ENCODE peak calls at places on chromosomes 6 and 20, in six cellular contexts. One of them, this sample, is unnamed. For H4K20me1, the result is how much of the 10 kb centered on the place peaks cover.

GRCh38 chr20:57594092-57594911 is 25.9 kb downstream of the ZBP1 start:
- DNase-seq in HCT116: peak
- DNase-seq in SK-N-SH: peak
- DNase-seq in K562: peak
- DNase-seq in H1: peak
- DNase-seq in GM12878: no peak
- DNase-seq in this sample: peak

GRCh38 chr6:169868458-169868857 is 117.0 kb downstream of the ERMARD start:
- DNase-seq in H1: no peak
- DNase-seq in K562: no peak
- DNase-seq in SK-N-SH: no peak
- DNase-seq in HCT116: no peak
- DNase-seq in GM12878: no peak
- DNase-seq in this sample: no peak

GRCh38 chr6:127302728-127303675 is 36.3 kb downstream of the RNF146 start:
- DNase-seq in GM12878: no peak
- DNase-seq in H1: no peak
- DNase-seq in K562: peak
- DNase-seq in SK-N-SH: peak
- DNase-seq in HCT116: peak
- DNase-seq in this sample: peak

GRCh38 chr6:44304282-44305199 is 8.6 kb downstream of the AARS2 start:
- DNase-seq in K562: peak
- DNase-seq in HCT116: peak
- DNase-seq in GM12878: no peak
- DNase-seq in H1: no peak
- DNase-seq in SK-N-SH: peak
- DNase-seq in this sample: peak

GRCh38 chr20:3307695-3308094 is 68.7 kb upstream of the SLC4A11 start:
- DNase-seq in HCT116: no peak
- DNase-seq in H1: no peak
- DNase-seq in K562: no peak
- DNase-seq in GM12878: no peak
- DNase-seq in SK-N-SH: no peak
- DNase-seq in this sample: no peak

GRCh38 chr6:132118144-132118543 is 167.0 kb upstream of the CCN2 start:
- DNase-seq in GM12878: no peak
- DNase-seq in SK-N-SH: no peak
- DNase-seq in H1: no peak
- DNase-seq in HCT116: no peak
- DNase-seq in K562: no peak
- DNase-seq in this sample: no peak

GRCh38 chr20:53611449-53611894 is 17.8 kb upstream of the ZNF217 start:
- DNase-seq in K562: no peak
- DNase-seq in H1: no peak
- DNase-seq in GM12878: peak
- DNase-seq in SK-N-SH: peak
- DNase-seq in HCT116: peak
- DNase-seq in this sample: no peak

GRCh38 chr6:152118678-152119077 is 311.2 kb downstream of the ESR1 start:
- DNase-seq in HCT116: no peak
- DNase-seq in H1: no peak
- DNase-seq in GM12878: no peak
- DNase-seq in SK-N-SH: no peak
- DNase-seq in K562: no peak
- DNase-seq in this sample: no peak

GRCh38 chr20:4820833-4821518 is 99.3 kb downstream of the PRND start:
- DNase-seq in H1: no peak
- DNase-seq in K562: no peak
- DNase-seq in SK-N-SH: no peak
- DNase-seq in GM12878: no peak
- DNase-seq in HCT116: no peak
- DNase-seq in this sample: no peak

GRCh38 chr6:1015819-1016218 is 296.1 kb upstream of the FOXQ1 start:
- DNase-seq in H1: no peak
- DNase-seq in SK-N-SH: no peak
- DNase-seq in K562: no peak
- DNase-seq in HCT116: no peak
- DNase-seq in GM12878: no peak
- DNase-seq in this sample: peak

GRCh38 chr20:49228676-49229075 is 9.5 kb downstream of the DDX27 start:
- DNase-seq in HCT116: no peak
- DNase-seq in K562: no peak
- DNase-seq in H1: no peak
- DNase-seq in GM12878: no peak
- DNase-seq in SK-N-SH: no peak
- DNase-seq in this sample: no peak

GRCh38 chr20:61896058-61896961 is 169.4 kb downstream of the TAF4 start:
- DNase-seq in SK-N-SH: peak
- DNase-seq in GM12878: no peak
- DNase-seq in HCT116: peak
- DNase-seq in K562: peak
- DNase-seq in H1: peak
- DNase-seq in this sample: peak

GRCh38 chr6:170095273-170095976 is 195.5 kb downstream of the DLL1 start:
- DNase-seq in HCT116: no peak
- DNase-seq in SK-N-SH: no peak
- DNase-seq in GM12878: no peak
- DNase-seq in K562: no peak
- DNase-seq in H1: no peak
- DNase-seq in this sample: no peak

GRCh38 chr20:63171991-63172390 is 43.9 kb downstream of the YTHDF1 start:
- DNase-seq in GM12878: no peak
- DNase-seq in HCT116: no peak
- DNase-seq in K562: no peak
- DNase-seq in H1: no peak
- DNase-seq in SK-N-SH: no peak
- DNase-seq in this sample: no peak

GRCh38 chr6:123321020-123321419 is 315.7 kb downstream of the TRDN start:
- DNase-seq in K562: no peak
- DNase-seq in GM12878: no peak
- DNase-seq in H1: no peak
- DNase-seq in SK-N-SH: no peak
- DNase-seq in HCT116: no peak
- DNase-seq in this sample: no peak

GRCh38 chr6:89894169-89894568 is at the start of gene GJA10:
- DNase-seq in GM12878: no peak
- DNase-seq in HCT116: no peak
- DNase-seq in SK-N-SH: no peak
- DNase-seq in K562: no peak
- DNase-seq in H1: no peak
- DNase-seq in this sample: no peak

GRCh38 chr6:15264902-15265761 is 19.3 kb downstream of the JARID2 start:
- DNase-seq in HCT116: no peak
- DNase-seq in H1: no peak
- DNase-seq in K562: peak
- DNase-seq in GM12878: no peak
- DNase-seq in SK-N-SH: no peak
- DNase-seq in this sample: no peak

GRCh38 chr6:13288969-13289391 is 39.4 kb downstream of the TBC1D7 start:
- DNase-seq in GM12878: no peak
- DNase-seq in HCT116: no peak
- DNase-seq in K562: no peak
- DNase-seq in SK-N-SH: no peak
- DNase-seq in H1: no peak
- DNase-seq in this sample: no peak

GRCh38 chr6:153625089-153625488 is 414.0 kb upstream of the OPRM1 start:
- DNase-seq in K562: no peak
- DNase-seq in SK-N-SH: no peak
- DNase-seq in HCT116: no peak
- DNase-seq in GM12878: no peak
- DNase-seq in H1: no peak
- DNase-seq in this sample: no peak

GRCh38 chr6:74814440-74814839 is 391.4 kb downstream of the COL12A1 start:
- DNase-seq in H1: no peak
- DNase-seq in GM12878: no peak
- DNase-seq in HCT116: no peak
- DNase-seq in SK-N-SH: no peak
- DNase-seq in K562: no peak
- DNase-seq in this sample: no peak

GRCh38 chr6:165821754-165822153 is 158.7 kb upstream of the PDE10A start:
- DNase-seq in K562: no peak
- DNase-seq in H1: no peak
- DNase-seq in SK-N-SH: no peak
- DNase-seq in GM12878: no peak
- DNase-seq in HCT116: peak
- DNase-seq in this sample: no peak

GRCh38 chr6:958531-958930 is 265.6 kb upstream of the EXOC2 start:
- DNase-seq in GM12878: no peak
- DNase-seq in K562: no peak
- DNase-seq in H1: no peak
- DNase-seq in HCT116: no peak
- DNase-seq in SK-N-SH: no peak
- DNase-seq in this sample: no peak

GRCh38 chr20:4925842-4926530 is 75.3 kb downstream of the SLC23A2 start:
- DNase-seq in GM12878: no peak
- DNase-seq in HCT116: no peak
- DNase-seq in H1: no peak
- DNase-seq in SK-N-SH: no peak
- DNase-seq in K562: no peak
- DNase-seq in this sample: no peak

GRCh38 chr6:138086573-138087196 is 20.5 kb downstream of the PERP start:
- DNase-seq in HCT116: peak
- DNase-seq in K562: no peak
- DNase-seq in H1: peak
- DNase-seq in SK-N-SH: no peak
- DNase-seq in GM12878: no peak
- DNase-seq in this sample: peak

GRCh38 chr6:45590225-45590624 is 212.5 kb upstream of the SUPT3H start:
- DNase-seq in HCT116: no peak
- DNase-seq in K562: no peak
- DNase-seq in H1: no peak
- DNase-seq in GM12878: no peak
- DNase-seq in SK-N-SH: no peak
- DNase-seq in this sample: no peak

GRCh38 chr6:150713876-150714275 is 114.2 kb downstream of the PLEKHG1 start:
- DNase-seq in K562: no peak
- DNase-seq in H1: no peak
- DNase-seq in GM12878: no peak
- DNase-seq in HCT116: no peak
- DNase-seq in SK-N-SH: no peak
- DNase-seq in this sample: no peak

GRCh38 chr6:48113130-48113529 is 2.1 kb upstream of the PTCHD4 start:
- DNase-seq in K562: no peak
- DNase-seq in GM12878: no peak
- DNase-seq in H1: no peak
- DNase-seq in SK-N-SH: no peak
- DNase-seq in HCT116: no peak
- DNase-seq in this sample: no peak

DNA sequence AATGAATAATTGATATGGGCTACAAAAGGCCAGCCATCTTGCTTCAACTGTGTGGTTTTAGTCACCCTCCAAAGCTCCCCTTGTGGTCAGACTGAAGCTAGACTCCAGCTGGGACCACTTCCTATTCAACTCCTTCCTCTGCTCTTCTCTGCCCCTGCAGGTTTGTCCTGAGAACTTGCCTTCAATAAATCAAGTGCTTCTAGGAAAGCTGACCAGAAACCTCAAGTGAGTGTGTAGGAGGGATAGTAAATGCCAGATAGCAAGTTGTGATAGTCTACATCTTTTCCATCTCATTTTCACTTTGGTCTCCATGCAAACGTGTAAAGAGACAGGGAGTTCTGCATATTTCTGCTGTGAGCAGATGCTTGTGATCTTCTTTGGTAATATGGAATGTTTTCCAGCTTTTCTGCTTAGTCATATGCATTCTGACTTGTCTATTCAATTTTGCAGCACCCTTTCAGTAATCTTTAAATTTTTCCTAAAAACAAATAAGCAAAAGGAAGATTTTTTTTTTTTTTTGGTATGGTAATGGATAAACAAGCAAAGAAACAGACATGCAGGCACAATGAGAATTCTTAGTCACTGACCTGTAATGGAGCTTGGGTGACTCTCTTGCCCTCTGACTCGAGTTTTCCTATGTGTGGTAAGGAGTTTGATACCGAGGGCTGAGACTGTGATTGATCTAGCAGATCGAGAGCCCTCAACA is 201.3 kb upstream of the BTBD3 start:
- DNase-seq in HCT116: peak
- DNase-seq in H1: peak
- DNase-seq in SK-N-SH: peak
- DNase-seq in GM12878: no peak
- DNase-seq in K562: no peak
- DNase-seq in this sample: peak
- TF ChIP-seq YY1 in HCT116: no peak
- TF ChIP-seq YY1 in H1: peak
- TF ChIP-seq YY1 in SK-N-SH: no peak
- TF ChIP-seq YY1 in GM12878: no peak
- TF ChIP-seq YY1 in K562: no peak
- TF ChIP-seq YY1 in this sample: peak

DNA sequence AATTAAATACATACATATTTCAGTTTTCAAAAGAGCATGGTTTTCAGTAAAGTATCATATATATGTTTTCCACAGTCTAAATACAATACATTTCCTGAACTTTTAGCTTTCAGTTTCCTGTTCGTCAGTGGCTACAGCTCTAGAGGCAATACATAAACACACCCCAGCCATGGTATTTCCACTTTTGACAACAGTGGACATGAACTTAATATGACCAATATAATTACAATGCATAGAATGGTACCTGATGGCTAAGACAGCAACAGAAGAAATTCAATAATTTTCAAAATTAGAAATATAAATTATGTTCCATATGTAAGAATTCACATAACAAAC is 19.3 kb downstream of the FKBP5 start:
- DNase-seq in SK-N-SH: no peak
- DNase-seq in H1: no peak
- DNase-seq in K562: no peak
- DNase-seq in HCT116: no peak
- DNase-seq in GM12878: no peak
- DNase-seq in this sample: no peak
- H4K20me1 ChIP-seq in SK-N-SH: under half
- H4K20me1 ChIP-seq in H1: under half
- H4K20me1 ChIP-seq in K562: under half
- H4K20me1 ChIP-seq in HCT116: under half
- H4K20me1 ChIP-seq in GM12878: under half
- H4K20me1 ChIP-seq in this sample: under half

GRCh38 chr6:18317850-18318249 is 53.5 kb upstream of the DEK start:
- DNase-seq in GM12878: no peak
- DNase-seq in HCT116: no peak
- DNase-seq in SK-N-SH: no peak
- DNase-seq in H1: no peak
- DNase-seq in K562: no peak
- DNase-seq in this sample: no peak
- TF ChIP-seq YY1 in GM12878: no peak
- TF ChIP-seq YY1 in HCT116: no peak
- TF ChIP-seq YY1 in SK-N-SH: no peak
- TF ChIP-seq YY1 in H1: no peak
- TF ChIP-seq YY1 in K562: no peak
- TF ChIP-seq YY1 in this sample: no peak

DNA sequence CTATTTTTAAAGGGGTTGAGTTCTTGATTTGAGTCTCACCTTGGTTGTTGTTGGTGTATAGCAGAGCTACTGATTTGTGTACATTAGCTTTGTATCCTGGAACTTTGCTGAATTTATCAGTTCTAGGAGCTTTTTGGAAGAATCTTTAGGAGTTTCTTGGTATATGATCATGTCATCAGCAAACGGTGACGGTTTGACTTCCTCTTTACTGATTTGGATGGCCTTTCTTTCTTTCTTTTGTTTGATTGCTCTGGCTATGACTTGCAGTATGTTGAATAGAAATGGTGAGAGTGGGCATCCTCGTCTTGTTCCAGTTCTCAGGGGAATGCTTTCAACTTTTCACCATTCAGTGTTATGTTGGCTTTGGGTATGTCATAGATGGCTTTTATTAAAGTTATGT is 64.0 kb downstream of the CDYL start:
- DNase-seq in H1: no peak
- DNase-seq in K562: no peak
- DNase-seq in HCT116: no peak
- DNase-seq in GM12878: no peak
- DNase-seq in SK-N-SH: no peak
- DNase-seq in this sample: no peak
- H4K20me1 ChIP-seq in H1: under half
- H4K20me1 ChIP-seq in K562: under half
- H4K20me1 ChIP-seq in HCT116: under half
- H4K20me1 ChIP-seq in GM12878: under half
- H4K20me1 ChIP-seq in SK-N-SH: under half
- H4K20me1 ChIP-seq in this sample: under half